ENCODE peak calls at places on chromosomes 6 and 20, in four cellular contexts. O, R, H and V are unnamed samples.

GRCh38 chr6:27617700-27618689 is 145.1 kb upstream of the ZNF184 start:
- DNase-seq in O (peak), H (no peak), R (no peak), V (no peak)

GRCh38 chr20:54078296-54078695 is 7.9 kb upstream of the BCAS1 start:
- DNase-seq in O (no peak), R (no peak), H (no peak), V (no peak)

GRCh38 chr6:53066059-53066406 is 829 bp downstream of the FBXO9 start:
- DNase-seq in H (peak), R (peak), O (peak), V (peak)

GRCh38 chr6:170124836-170125235 is 166.0 kb downstream of the DLL1 start:
- DNase-seq in R (no peak), H (no peak), O (no peak), V (no peak)

GRCh38 chr6:34559651-34560365 is 3.7 kb upstream of the SPDEF start:
- DNase-seq in R (no peak), H (no peak), O (no peak), V (no peak)

GRCh38 chr6:21615504-21615903 is 22.0 kb downstream of the SOX4 start:
- DNase-seq in H (no peak), R (no peak), O (no peak), V (no peak)

GRCh38 chr6:14796974-14797762 is 448.7 kb upstream of the JARID2 start:
- DNase-seq in R (no peak), H (no peak), O (no peak), V (no peak)

GRCh38 chr6:36963451-36964290 is 9.1 kb downstream of the PI16 start:
- DNase-seq in R (no peak), O (no peak), H (peak), V (peak)

GRCh38 chr6:17276766-17277165 is 4.4 kb upstream of the RBM24 start:
- DNase-seq in O (no peak), R (peak), H (no peak), V (no peak)

GRCh38 chr6:136201735-136202134 is 48.4 kb downstream of the MTFR2 start:
- DNase-seq in O (no peak), H (no peak), R (no peak), V (no peak)

GRCh38 chr20:64058536-64058935 is 4.5 kb upstream of the TCEA2 start:
- DNase-seq in R (no peak), H (no peak), O (no peak), V (no peak)

GRCh38 chr20:61736751-61737310 is 328.9 kb downstream of the TAF4 start:
- DNase-seq in O (no peak), H (peak), R (peak), V (no peak)

GRCh38 chr6:136123464-136123863 is 126.6 kb downstream of the MTFR2 start:
- DNase-seq in O (no peak), H (no peak), R (no peak), V (no peak)

GRCh38 chr6:105648276-105648675 is 245.4 kb upstream of the PREP start:
- DNase-seq in H (no peak), R (no peak), O (no peak), V (no peak)

GRCh38 chr6:14841901-14842421 is 403.9 kb upstream of the JARID2 start:
- DNase-seq in O (no peak), R (no peak), H (no peak), V (no peak)

GRCh38 chr20:31568041-31568731 is 36.9 kb upstream of the ID1 start:
- DNase-seq in R (no peak), H (peak), O (no peak), V (no peak)

GRCh38 chr6:47188588-47189021 is 121.1 kb downstream of the TNFRSF21 start:
- DNase-seq in R (no peak), O (no peak), H (no peak), V (no peak)

GRCh38 chr6:139439278-139439813 is 64.9 kb upstream of the CITED2 start:
- DNase-seq in O (no peak), H (no peak), R (no peak), V (no peak)

GRCh38 chr6:132814716-132815570 is 574 bp downstream of the RPS12 start:
- DNase-seq in H (no peak), O (no peak), R (no peak), V (no peak)

GRCh38 chr20:47974234-47974878 is 189.1 kb upstream of the SULF2 start:
- DNase-seq in R (no peak), O (no peak), H (no peak), V (no peak)

GRCh38 chr20:45946149-45946970 is 11.9 kb downstream of the PCIF1 start:
- DNase-seq in R (peak), O (no peak), H (no peak), V (peak)

GRCh38 chr20:8755340-8756118 is 313.4 kb upstream of the PLCB4 start:
- DNase-seq in H (no peak), R (no peak), O (no peak), V (no peak)

GRCh38 chr6:42819803-42820508 is 38.1 kb downstream of the BICRAL start:
- DNase-seq in H (no peak), O (no peak), R (no peak), V (no peak)

GRCh38 chr6:11333292-11333849 is 100.9 kb upstream of the NEDD9 start:
- DNase-seq in O (no peak), R (no peak), H (no peak), V (no peak)

GRCh38 chr6:125151715-125152114 is 1.9 kb upstream of the TPD52L1 start:
- DNase-seq in R (no peak), H (no peak), O (no peak), V (no peak)

GRCh38 chr6:34657307-34657978 is 39.1 kb downstream of the ILRUN start:
- DNase-seq in H (no peak), R (peak), O (no peak), V (no peak)

GRCh38 chr6:35026434-35027222 is 114.5 kb downstream of the TCP11 start:
- DNase-seq in O (no peak), R (no peak), H (no peak), V (no peak)

GRCh38 chr20:10902836-10903410 is 229.1 kb upstream of the JAG1 start:
- DNase-seq in H (no peak), R (no peak), O (no peak), V (no peak)

GRCh38 chr20:57223648-57224489 is 42.6 kb downstream of the BMP7 start:
- DNase-seq in H (peak), O (peak), R (no peak), V (peak)

GRCh38 chr6:43774776-43775583 is 5.0 kb downstream of the VEGFA start:
- DNase-seq in H (peak), O (peak), R (peak), V (peak)